ENCODE peak calls at places on chromosomes 12 and 14, in five cellular contexts. U is uterus, L is IMR-90, Y is adrenal gland, G is foreskin fibroblast. K is an unnamed sample.

GRCh38 chr12:90120627-90121026 is 412.0 kb upstream of the ATP2B1 start:
- DNase-seq in U (no peak), L (no peak), Y (no peak), G (no peak), K (no peak)

GRCh38 chr12:130281157-130281799 is 56.4 kb upstream of the PIWIL1 start:
- DNase-seq in U (peak), L (no peak), Y (no peak), G (no peak), K (no peak)

GRCh38 chr12:43336962-43337555 is 214.9 kb downstream of the ADAMTS20 start:
- DNase-seq in U (no peak), L (peak), Y (no peak), G (peak), K (no peak)

GRCh38 chr14:24883571-24883970 is 166.4 kb downstream of the STXBP6 start:
- DNase-seq in U (no peak), L (no peak), Y (no peak), G (no peak), K (no peak)

GRCh38 chr14:75602527-75602926 is 24.1 kb downstream of the FLVCR2 start:
- DNase-seq in U (no peak), L (no peak), Y (no peak), G (no peak), K (no peak)

GRCh38 chr14:77199590-77199989 is 18.0 kb downstream of the TMEM63C start:
- DNase-seq in U (no peak), L (no peak), Y (no peak), G (no peak), K (no peak)

GRCh38 chr12:98151984-98152383 is 363.4 kb upstream of the TMPO start:
- DNase-seq in U (no peak), L (no peak), Y (no peak), G (no peak), K (no peak)

GRCh38 chr12:113226696-113227095 is 5.4 kb downstream of the TPCN1 start:
- DNase-seq in U (no peak), L (no peak), Y (peak), G (no peak), K (no peak)

GRCh38 chr12:115354007-115354452 is 670.1 kb upstream of the TBX3 start:
- DNase-seq in U (peak), L (peak), Y (peak), G (peak), K (peak)

GRCh38 chr14:96307434-96307833 is 51.4 kb downstream of the BDKRB1 start:
- DNase-seq in U (no peak), L (no peak), Y (no peak), G (no peak), K (no peak)
- TF ChIP-seq CTCF in U (no peak), L (no peak), Y (no peak), G (peak), K (no peak)

GRCh38 chr12:111444314-111444705 is 38.6 kb downstream of the SH2B3 start:
- DNase-seq in U (no peak), L (no peak), Y (no peak), G (no peak), K (no peak)

GRCh38 chr12:111446044-111446581 is 40.4 kb downstream of the SH2B3 start:
- DNase-seq in U (peak), L (peak), Y (peak), G (no peak), K (no peak)

GRCh38 chr12:111445311-111446043 is 39.8 kb downstream of the SH2B3 start:
- DNase-seq in U (peak), L (no peak), Y (peak), G (no peak), K (no peak)

GRCh38 chr12:111443586-111443985 is 37.9 kb downstream of the SH2B3 start:
- DNase-seq in U (no peak), L (peak), Y (peak), G (peak), K (no peak)

GRCh38 chr12:111444706-111445310 is 39.1 kb downstream of the SH2B3 start:
- DNase-seq in U (peak), L (no peak), Y (peak), G (no peak), K (no peak)
- H3K4me3 ChIP-seq in U (no peak), L (no peak), Y (no peak), G (no peak), K (no peak)

GRCh38 chr12:103586132-103586531 is 941 bp upstream of the STAB2 start:
- DNase-seq in U (no peak), L (no peak), Y (no peak), G (no peak), K (no peak)
- TF ChIP-seq CTCF in U (no peak), L (peak), Y (no peak), G (peak), K (no peak)

DNA sequence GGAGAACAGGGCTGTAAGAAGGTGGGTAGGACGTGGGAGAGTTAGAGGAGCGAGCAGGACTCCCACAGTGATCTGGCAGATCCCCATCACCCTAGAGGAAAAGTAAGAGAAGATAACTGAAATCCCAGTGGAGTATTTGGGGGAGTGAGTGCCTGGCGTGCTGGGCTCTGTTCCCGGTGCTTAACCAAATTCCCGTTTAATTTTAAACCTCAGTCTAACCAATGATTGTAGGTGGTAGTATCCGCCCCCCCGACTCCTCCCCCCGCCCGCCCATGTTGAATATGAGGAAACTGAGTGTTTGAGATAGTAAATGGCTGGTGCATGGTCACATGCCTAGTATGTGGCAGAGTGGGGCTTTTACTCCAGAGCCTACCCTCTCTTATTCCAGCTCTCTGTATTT is 1.2 kb downstream of the TARBP2 start:
- DNase-seq in U (peak), L (no peak), Y (peak), G (no peak), K (no peak)
- H3K4me3 ChIP-seq in U (peak), L (no peak), Y (no peak), G (peak), K (peak)

K was measured in AG04449.